ENCODE peak calls at places on chromosomes 4 and X, in four cellular contexts. One of them, this sample, is unnamed.

GRCh38 chrX:123590842-123591491 is 141.9 kb downstream of the THOC2 start:
- DNase-seq in neuronal stem cell: no peak
- DNase-seq in CD4-positive, alpha-beta T cell: no peak
- DNase-seq in heart left ventricle: no peak
- DNase-seq in this sample: no peak

GRCh38 chr4:138307319-138307718 is 65.2 kb upstream of the SLC7A11 start:
- DNase-seq in neuronal stem cell: no peak
- DNase-seq in CD4-positive, alpha-beta T cell: no peak
- DNase-seq in heart left ventricle: no peak
- DNase-seq in this sample: no peak

GRCh38 chr4:123430031-123430430 is 33.4 kb downstream of the SPRY1 start:
- DNase-seq in heart left ventricle: no peak
- DNase-seq in CD4-positive, alpha-beta T cell: no peak
- DNase-seq in neuronal stem cell: no peak
- DNase-seq in this sample: no peak

GRCh38 chr4:150994721-150995120 is 20.4 kb downstream of the LRBA start:
- DNase-seq in heart left ventricle: no peak
- DNase-seq in neuronal stem cell: no peak
- DNase-seq in CD4-positive, alpha-beta T cell: no peak
- DNase-seq in this sample: no peak

GRCh38 chrX:107748490-107748889 is 27.1 kb downstream of the TSC22D3 start:
- DNase-seq in CD4-positive, alpha-beta T cell: no peak
- DNase-seq in heart left ventricle: no peak
- DNase-seq in neuronal stem cell: no peak
- DNase-seq in this sample: no peak

GRCh38 chr4:38529189-38530115 is 134.5 kb upstream of the KLF3 start:
- DNase-seq in neuronal stem cell: no peak
- DNase-seq in CD4-positive, alpha-beta T cell: peak; percentile 38
- DNase-seq in heart left ventricle: peak; percentile 36
- DNase-seq in this sample: peak; percentile 34

GRCh38 chr4:155134136-155134535 is 74.3 kb upstream of the NPY2R start:
- DNase-seq in heart left ventricle: no peak
- DNase-seq in CD4-positive, alpha-beta T cell: no peak
- DNase-seq in neuronal stem cell: no peak
- DNase-seq in this sample: no peak

GRCh38 chr4:5969336-5969735 is 48.9 kb downstream of the C4orf50 start:
- DNase-seq in CD4-positive, alpha-beta T cell: no peak
- DNase-seq in neuronal stem cell: no peak
- DNase-seq in heart left ventricle: no peak
- DNase-seq in this sample: no peak

GRCh38 chr4:150582881-150583286 is 933 bp downstream of the MAB21L2 start:
- DNase-seq in CD4-positive, alpha-beta T cell: no peak
- DNase-seq in neuronal stem cell: peak; percentile 36
- DNase-seq in heart left ventricle: peak; percentile 22
- DNase-seq in this sample: no peak

DNA sequence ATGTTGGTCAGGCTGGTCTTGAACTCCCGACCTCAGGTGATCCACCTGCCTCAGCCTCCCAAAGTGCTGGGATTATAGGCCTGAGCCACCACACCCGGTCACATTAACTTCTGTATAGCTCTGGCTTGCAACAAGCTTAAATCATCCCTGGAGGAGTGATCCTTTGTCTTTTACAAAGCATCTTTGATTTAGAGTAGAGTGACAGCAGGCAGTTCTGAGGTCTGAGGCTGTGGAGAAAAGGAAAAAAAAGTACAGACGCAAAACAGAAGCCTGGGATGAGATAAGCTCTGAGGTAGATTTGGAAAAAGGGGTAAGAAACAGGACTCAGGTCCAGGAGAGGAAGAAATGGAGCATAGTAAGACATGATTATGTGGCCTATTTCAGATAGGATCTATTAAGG is 143.1 kb downstream of the CHRNA9 start:
- DNase-seq in neuronal stem cell: no peak
- DNase-seq in CD4-positive, alpha-beta T cell: no peak
- DNase-seq in heart left ventricle: no peak
- DNase-seq in this sample: no peak
- H3K27ac ChIP-seq in neuronal stem cell: no peak overlapping the region
- H3K27ac ChIP-seq in CD4-positive, alpha-beta T cell: no peak overlapping the region
- H3K27ac ChIP-seq in heart left ventricle: no peak overlapping the region
- H3K27ac ChIP-seq in this sample: no peak overlapping the region

GRCh38 chr4:6991771-6992557 is 51.2 kb upstream of the TADA2B start:
- DNase-seq in CD4-positive, alpha-beta T cell: no peak
- DNase-seq in neuronal stem cell: no peak
- DNase-seq in heart left ventricle: peak; percentile 38
- DNase-seq in this sample: no peak
- H3K27ac ChIP-seq in CD4-positive, alpha-beta T cell: no peak overlapping the region
- H3K27ac ChIP-seq in neuronal stem cell: no peak overlapping the region
- H3K27ac ChIP-seq in heart left ventricle: peak overlapping the region; percentile 9
- H3K27ac ChIP-seq in this sample: peak overlapping the region; percentile 95

GRCh38 chr4:59570850-59571476 is 1629.2 kb upstream of the ADGRL3 start:
- DNase-seq in CD4-positive, alpha-beta T cell: no peak
- DNase-seq in heart left ventricle: no peak
- DNase-seq in neuronal stem cell: no peak
- DNase-seq in this sample: no peak
- H3K27ac ChIP-seq in CD4-positive, alpha-beta T cell: no peak overlapping the region
- H3K27ac ChIP-seq in heart left ventricle: no peak overlapping the region
- H3K27ac ChIP-seq in neuronal stem cell: no peak overlapping the region
- H3K27ac ChIP-seq in this sample: no peak overlapping the region

DNA sequence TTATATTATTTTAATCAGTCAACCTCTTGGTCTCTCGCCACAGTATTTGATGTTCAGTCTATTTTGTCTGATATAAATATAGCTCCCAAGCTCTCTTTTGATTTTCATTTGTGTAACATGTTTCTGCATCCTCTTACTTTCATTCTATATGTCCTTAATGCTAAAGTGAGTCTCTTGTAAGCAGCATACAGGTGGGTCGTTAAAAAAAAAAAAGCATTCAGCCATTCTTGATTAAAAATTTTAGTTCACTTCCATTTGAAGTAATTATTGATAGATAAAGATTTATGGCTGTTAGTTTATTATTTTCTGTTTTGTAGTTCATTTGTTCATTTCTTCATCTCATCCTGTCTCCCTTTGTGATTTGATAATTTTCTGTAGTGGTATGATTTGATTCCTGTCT is 229.1 kb downstream of the GUCY2F start:
- DNase-seq in heart left ventricle: no peak
- DNase-seq in neuronal stem cell: no peak
- DNase-seq in CD4-positive, alpha-beta T cell: no peak
- DNase-seq in this sample: no peak
- H3K27ac ChIP-seq in heart left ventricle: no peak overlapping the region
- H3K27ac ChIP-seq in neuronal stem cell: no peak overlapping the region
- H3K27ac ChIP-seq in CD4-positive, alpha-beta T cell: no peak overlapping the region
- H3K27ac ChIP-seq in this sample: no peak overlapping the region

GRCh38 chrX:259692-260355 is 21.4 kb upstream of the PLCXD1 start:
- DNase-seq in heart left ventricle: no peak
- DNase-seq in CD4-positive, alpha-beta T cell: no peak
- DNase-seq in neuronal stem cell: no peak
- DNase-seq in this sample: no peak
- H3K27ac ChIP-seq in heart left ventricle: no peak overlapping the region
- H3K27ac ChIP-seq in CD4-positive, alpha-beta T cell: no peak overlapping the region
- H3K27ac ChIP-seq in neuronal stem cell: no peak overlapping the region
- H3K27ac ChIP-seq in this sample: no peak overlapping the region

DNA sequence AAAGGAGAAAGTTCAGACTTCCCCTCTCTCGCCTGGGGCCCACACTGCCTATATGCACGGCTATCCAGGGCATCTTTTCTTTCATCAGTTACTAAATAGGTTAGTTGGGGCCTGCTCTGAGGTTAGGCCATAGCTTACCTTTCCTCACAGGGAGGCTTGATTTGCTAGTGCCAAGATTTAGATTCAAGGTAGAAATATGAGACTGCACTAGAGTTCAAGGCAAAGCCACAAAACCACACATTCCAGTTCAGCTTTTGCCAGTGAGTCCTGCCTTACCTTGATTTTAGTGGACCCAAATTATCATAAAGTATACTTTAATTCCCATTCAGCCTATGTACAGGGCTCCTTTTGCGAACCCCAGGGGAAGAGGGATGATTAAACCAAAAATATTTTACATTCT is 762.8 kb downstream of the PDHA2 start:
- DNase-seq in CD4-positive, alpha-beta T cell: no peak
- DNase-seq in neuronal stem cell: no peak
- DNase-seq in heart left ventricle: no peak
- DNase-seq in this sample: no peak
- H3K27ac ChIP-seq in CD4-positive, alpha-beta T cell: no peak overlapping the region
- H3K27ac ChIP-seq in neuronal stem cell: no peak overlapping the region
- H3K27ac ChIP-seq in heart left ventricle: no peak overlapping the region
- H3K27ac ChIP-seq in this sample: no peak overlapping the region

DNA sequence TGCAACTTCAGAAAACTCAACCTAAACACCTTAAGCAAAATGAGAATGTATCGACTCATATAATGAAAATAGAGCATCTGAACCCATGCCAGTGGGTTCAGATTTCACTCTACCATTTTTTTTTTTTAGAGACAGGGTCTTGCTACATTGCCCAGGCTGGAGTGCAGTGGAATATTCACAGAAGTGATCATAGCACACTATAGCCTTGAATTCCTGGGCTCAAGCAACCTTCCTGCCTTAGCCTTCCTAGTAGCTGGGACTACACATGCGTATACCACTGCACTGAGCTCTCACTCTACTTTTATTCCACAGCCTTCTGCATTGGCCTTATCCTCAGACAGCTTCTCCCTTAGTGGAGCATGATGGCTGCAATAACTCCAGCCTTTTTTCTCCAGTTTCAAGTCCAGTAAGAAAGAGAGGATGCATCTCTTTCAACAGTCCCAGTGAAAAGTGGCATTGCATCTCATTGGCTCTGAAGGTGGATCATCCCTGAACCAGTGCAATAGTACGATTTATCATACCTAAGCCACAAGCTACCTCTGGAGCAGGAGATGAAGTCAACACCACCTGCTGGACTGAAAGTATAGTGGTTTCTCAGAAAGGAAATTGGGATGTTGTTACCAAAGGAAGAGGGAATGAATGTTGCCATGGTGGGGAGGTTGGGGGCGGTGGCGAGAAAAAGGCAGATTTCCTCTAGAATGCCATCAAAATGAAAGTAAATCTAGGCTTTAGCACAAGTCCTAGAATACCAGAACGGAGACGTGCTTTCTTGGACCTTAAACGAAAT is 2.0 kb upstream of the SOD3 start:
- DNase-seq in CD4-positive, alpha-beta T cell: no peak
- DNase-seq in heart left ventricle: no peak
- DNase-seq in neuronal stem cell: no peak
- DNase-seq in this sample: no peak
- H3K27ac ChIP-seq in CD4-positive, alpha-beta T cell: no peak overlapping the region
- H3K27ac ChIP-seq in heart left ventricle: peak overlapping the region; percentile 83
- H3K27ac ChIP-seq in neuronal stem cell: no peak overlapping the region
- H3K27ac ChIP-seq in this sample: no peak overlapping the region

GRCh38 chr4:147801820-147802219 is 69.9 kb downstream of the ARHGAP10 start:
- DNase-seq in heart left ventricle: no peak
- DNase-seq in CD4-positive, alpha-beta T cell: no peak
- DNase-seq in neuronal stem cell: no peak
- DNase-seq in this sample: no peak

GRCh38 chr4:147802346-147802745 is 70.5 kb downstream of the ARHGAP10 start:
- DNase-seq in CD4-positive, alpha-beta T cell: no peak
- DNase-seq in neuronal stem cell: no peak
- DNase-seq in heart left ventricle: no peak
- DNase-seq in this sample: no peak

GRCh38 chr4:147794787-147795413 is 63.0 kb downstream of the ARHGAP10 start:
- DNase-seq in neuronal stem cell: no peak
- DNase-seq in heart left ventricle: no peak
- DNase-seq in CD4-positive, alpha-beta T cell: no peak
- DNase-seq in this sample: no peak

GRCh38 chr4:147793973-147794690 is 62.2 kb downstream of the ARHGAP10 start:
- DNase-seq in heart left ventricle: no peak
- DNase-seq in CD4-positive, alpha-beta T cell: no peak
- DNase-seq in neuronal stem cell: no peak
- DNase-seq in this sample: no peak

DNA sequence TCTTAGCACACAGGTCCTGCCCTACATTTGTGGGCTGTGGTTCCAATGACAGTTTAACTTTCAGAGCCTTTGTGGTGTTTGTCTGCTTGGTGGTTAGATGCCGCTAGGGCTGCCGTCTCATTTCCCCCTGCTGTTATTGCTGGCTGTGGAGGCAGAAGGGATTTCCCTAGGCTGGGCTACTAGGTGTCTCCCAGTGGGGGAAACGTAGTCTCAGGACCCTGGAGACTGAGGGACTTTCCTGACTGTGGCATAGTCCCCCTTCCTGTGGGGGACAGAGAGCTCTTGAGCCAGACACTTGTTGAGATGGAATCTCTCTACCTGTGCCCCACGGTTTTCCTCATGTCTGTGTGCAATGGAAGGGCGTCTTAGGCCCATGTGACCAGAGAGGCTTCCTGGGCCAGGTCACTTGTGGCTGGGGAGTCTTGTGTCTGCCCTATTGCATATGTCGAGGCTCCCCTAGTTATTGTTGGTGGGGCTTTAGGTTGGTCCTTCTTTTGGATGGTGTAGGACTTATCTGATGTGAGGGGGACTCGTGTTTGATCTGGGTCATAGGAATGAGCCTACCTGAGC is 68.2 kb downstream of the ARHGAP10 start:
- DNase-seq in CD4-positive, alpha-beta T cell: peak; percentile 27
- DNase-seq in neuronal stem cell: no peak
- DNase-seq in heart left ventricle: no peak
- DNase-seq in this sample: no peak
- H3K27ac ChIP-seq in CD4-positive, alpha-beta T cell: no peak overlapping the region
- H3K27ac ChIP-seq in neuronal stem cell: no peak overlapping the region
- H3K27ac ChIP-seq in heart left ventricle: peak overlapping the region; percentile 11
- H3K27ac ChIP-seq in this sample: no peak overlapping the region

This sample was measured in esophagus squamous epithelium.